ENCODE peak calls at places on chromosomes 4 and X, in eight cellular contexts. One of them, this sample, is unnamed.
A peak's percentile ranks its signal among the peaks of the same experiment; 100 is the strongest.

GRCh38 chrX:107135076-107135964 is 16.7 kb upstream of the RBM41 start:
- DNase-seq in Calu3: peak; percentile 61
- DNase-seq in lower lobe of right lung: no peak
- DNase-seq in hepatocyte: no peak
- DNase-seq in psoas muscle: no peak
- DNase-seq in vagina: no peak
- DNase-seq in GM13976: no peak
- DNase-seq in ovary: no peak
- DNase-seq in this sample: no peak

GRCh38 chrX:2642146-2642545 is 48.9 kb upstream of the CD99 start:
- DNase-seq in vagina: no peak
- DNase-seq in psoas muscle: no peak
- DNase-seq in lower lobe of right lung: no peak
- DNase-seq in hepatocyte: no peak
- DNase-seq in GM13976: no peak
- DNase-seq in Calu3: no peak
- DNase-seq in ovary: no peak
- DNase-seq in this sample: no peak

GRCh38 chrX:23952984-23953907 is 45.4 kb downstream of the CXorf58 start:
- DNase-seq in psoas muscle: no peak
- DNase-seq in ovary: no peak
- DNase-seq in lower lobe of right lung: no peak
- DNase-seq in GM13976: peak; percentile 64
- DNase-seq in Calu3: peak; percentile 1
- DNase-seq in vagina: no peak
- DNase-seq in hepatocyte: no peak
- DNase-seq in this sample: no peak

GRCh38 chr4:6999172-7000086 is 43.7 kb upstream of the TADA2B start:
- DNase-seq in vagina: no peak
- DNase-seq in psoas muscle: no peak
- DNase-seq in hepatocyte: no peak
- DNase-seq in lower lobe of right lung: no peak
- DNase-seq in GM13976: no peak
- DNase-seq in Calu3: peak; percentile 13
- DNase-seq in ovary: no peak
- DNase-seq in this sample: no peak

GRCh38 chr4:23959401-23960148 is 69.7 kb upstream of the PPARGC1A start:
- DNase-seq in Calu3: no peak
- DNase-seq in GM13976: no peak
- DNase-seq in psoas muscle: no peak
- DNase-seq in ovary: no peak
- DNase-seq in lower lobe of right lung: no peak
- DNase-seq in hepatocyte: no peak
- DNase-seq in vagina: no peak
- DNase-seq in this sample: no peak

GRCh38 chr4:52780627-52781354 is 29.6 kb upstream of the ERVMER34-1 start:
- DNase-seq in Calu3: no peak
- DNase-seq in lower lobe of right lung: no peak
- DNase-seq in ovary: no peak
- DNase-seq in GM13976: no peak
- DNase-seq in psoas muscle: no peak
- DNase-seq in vagina: no peak
- DNase-seq in hepatocyte: no peak
- DNase-seq in this sample: no peak

GRCh38 chr4:27010334-27010940 is 149.8 kb downstream of the STIM2 start:
- DNase-seq in GM13976: no peak
- DNase-seq in vagina: no peak
- DNase-seq in Calu3: peak; percentile 59
- DNase-seq in hepatocyte: peak; percentile 79
- DNase-seq in ovary: peak; percentile 54
- DNase-seq in lower lobe of right lung: peak; percentile 53
- DNase-seq in psoas muscle: peak; percentile 66
- DNase-seq in this sample: peak; percentile 46

GRCh38 chr4:53194727-53195126 is 171.1 kb downstream of the SCFD2 start:
- DNase-seq in vagina: no peak
- DNase-seq in ovary: no peak
- DNase-seq in GM13976: no peak
- DNase-seq in lower lobe of right lung: no peak
- DNase-seq in Calu3: no peak
- DNase-seq in psoas muscle: no peak
- DNase-seq in hepatocyte: no peak
- DNase-seq in this sample: no peak

GRCh38 chr4:113447695-113448265 is 313.8 kb downstream of the CAMK2D start:
- DNase-seq in vagina: no peak
- DNase-seq in psoas muscle: no peak
- DNase-seq in lower lobe of right lung: peak; percentile 63
- DNase-seq in ovary: peak; percentile 18
- DNase-seq in Calu3: no peak
- DNase-seq in GM13976: no peak
- DNase-seq in hepatocyte: no peak
- DNase-seq in this sample: no peak

GRCh38 chr4:77488882-77489281 is 116.7 kb upstream of the CXCL13 start:
- DNase-seq in vagina: no peak
- DNase-seq in lower lobe of right lung: no peak
- DNase-seq in GM13976: no peak
- DNase-seq in ovary: no peak
- DNase-seq in Calu3: no peak
- DNase-seq in psoas muscle: no peak
- DNase-seq in hepatocyte: no peak
- DNase-seq in this sample: no peak

GRCh38 chr4:86981789-86982188 is 47.0 kb downstream of the AFF1 start:
- DNase-seq in vagina: no peak
- DNase-seq in hepatocyte: no peak
- DNase-seq in psoas muscle: no peak
- DNase-seq in ovary: no peak
- DNase-seq in lower lobe of right lung: no peak
- DNase-seq in Calu3: no peak
- DNase-seq in GM13976: no peak
- DNase-seq in this sample: no peak

GRCh38 chr4:102319594-102319993 is 25.7 kb downstream of the SLC39A8 start:
- DNase-seq in hepatocyte: no peak
- DNase-seq in Calu3: no peak
- DNase-seq in GM13976: no peak
- DNase-seq in lower lobe of right lung: no peak
- DNase-seq in ovary: no peak
- DNase-seq in psoas muscle: no peak
- DNase-seq in vagina: no peak
- DNase-seq in this sample: no peak

GRCh38 chr4:168527560-168527959 is 30.7 kb downstream of the PALLD start:
- DNase-seq in ovary: no peak
- DNase-seq in GM13976: no peak
- DNase-seq in lower lobe of right lung: no peak
- DNase-seq in psoas muscle: no peak
- DNase-seq in Calu3: no peak
- DNase-seq in vagina: no peak
- DNase-seq in hepatocyte: no peak
- DNase-seq in this sample: no peak

GRCh38 chrX:80430826-80431501 is 10.7 kb downstream of the TENT5D start:
- DNase-seq in psoas muscle: no peak
- DNase-seq in ovary: no peak
- DNase-seq in lower lobe of right lung: no peak
- DNase-seq in vagina: no peak
- DNase-seq in GM13976: peak; percentile 0
- DNase-seq in Calu3: no peak
- DNase-seq in hepatocyte: no peak
- DNase-seq in this sample: no peak

GRCh38 chr4:111434581-111434980 is 710.7 kb upstream of the FAM241A start:
- DNase-seq in psoas muscle: no peak
- DNase-seq in GM13976: no peak
- DNase-seq in vagina: no peak
- DNase-seq in hepatocyte: no peak
- DNase-seq in lower lobe of right lung: no peak
- DNase-seq in ovary: no peak
- DNase-seq in Calu3: no peak
- DNase-seq in this sample: no peak

GRCh38 chr4:73885570-73886230 is 16.5 kb downstream of the CXCL1 start:
- DNase-seq in Calu3: no peak
- DNase-seq in lower lobe of right lung: no peak
- DNase-seq in psoas muscle: no peak
- DNase-seq in hepatocyte: no peak
- DNase-seq in ovary: no peak
- DNase-seq in vagina: no peak
- DNase-seq in GM13976: no peak
- DNase-seq in this sample: no peak

GRCh38 chrX:152641996-152642395 is 4.3 kb downstream of the GABRQ start:
- DNase-seq in Calu3: peak; percentile 21
- DNase-seq in vagina: peak; percentile 70
- DNase-seq in hepatocyte: peak; percentile 13
- DNase-seq in lower lobe of right lung: no peak
- DNase-seq in psoas muscle: no peak
- DNase-seq in GM13976: peak; percentile 33
- DNase-seq in ovary: no peak
- DNase-seq in this sample: no peak
- TF ChIP-seq CTCF in Calu3: no peak
- TF ChIP-seq CTCF in vagina: no peak
- TF ChIP-seq CTCF in hepatocyte: peak; percentile 15
- TF ChIP-seq CTCF in lower lobe of right lung: no peak
- TF ChIP-seq CTCF in psoas muscle: no peak
- TF ChIP-seq CTCF in GM13976: no peak
- TF ChIP-seq CTCF in ovary: no peak
- TF ChIP-seq CTCF in this sample: no peak

GRCh38 chrX:16725067-16725466 is 5.7 kb downstream of the SYAP1 start:
- DNase-seq in GM13976: no peak
- DNase-seq in hepatocyte: no peak
- DNase-seq in vagina: no peak
- DNase-seq in Calu3: no peak
- DNase-seq in ovary: no peak
- DNase-seq in psoas muscle: no peak
- DNase-seq in lower lobe of right lung: no peak
- DNase-seq in this sample: no peak

GRCh38 chrX:16733013-16733412 is 13.6 kb downstream of the SYAP1 start:
- DNase-seq in lower lobe of right lung: no peak
- DNase-seq in Calu3: no peak
- DNase-seq in psoas muscle: no peak
- DNase-seq in vagina: no peak
- DNase-seq in hepatocyte: no peak
- DNase-seq in GM13976: no peak
- DNase-seq in ovary: no peak
- DNase-seq in this sample: no peak

GRCh38 chrX:16727637-16728036 is 8.2 kb downstream of the SYAP1 start:
- DNase-seq in hepatocyte: no peak
- DNase-seq in Calu3: no peak
- DNase-seq in vagina: no peak
- DNase-seq in ovary: no peak
- DNase-seq in GM13976: no peak
- DNase-seq in psoas muscle: no peak
- DNase-seq in lower lobe of right lung: no peak
- DNase-seq in this sample: no peak

GRCh38 chrX:16730450-16730849 is 11.0 kb downstream of the SYAP1 start:
- DNase-seq in GM13976: no peak
- DNase-seq in psoas muscle: no peak
- DNase-seq in lower lobe of right lung: no peak
- DNase-seq in vagina: no peak
- DNase-seq in Calu3: no peak
- DNase-seq in ovary: no peak
- DNase-seq in hepatocyte: no peak
- DNase-seq in this sample: no peak
- TF ChIP-seq CTCF in GM13976: no peak
- TF ChIP-seq CTCF in psoas muscle: no peak
- TF ChIP-seq CTCF in lower lobe of right lung: no peak
- TF ChIP-seq CTCF in vagina: no peak
- TF ChIP-seq CTCF in Calu3: no peak
- TF ChIP-seq CTCF in ovary: no peak
- TF ChIP-seq CTCF in hepatocyte: no peak
- TF ChIP-seq CTCF in this sample: no peak

DNA sequence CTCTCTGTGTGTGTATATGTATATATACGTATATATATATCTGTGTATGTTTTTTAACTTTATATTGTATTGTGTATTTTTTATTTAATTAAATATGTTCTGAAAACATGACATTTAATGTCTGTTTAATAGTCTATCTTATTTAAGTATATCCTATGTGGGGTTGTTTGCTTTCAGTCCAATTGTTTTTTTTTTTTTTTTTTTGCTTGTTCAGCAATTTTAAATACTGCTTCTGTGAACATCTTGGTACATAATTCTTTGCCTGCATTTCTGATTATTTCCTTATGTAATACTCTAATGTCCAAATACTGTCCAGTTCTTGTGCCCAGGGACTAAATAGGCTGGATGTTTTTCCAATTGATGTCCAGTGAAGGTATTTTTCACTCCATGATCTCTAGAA is 45.1 kb upstream of the MAD2L1 start:
- DNase-seq in lower lobe of right lung: no peak
- DNase-seq in vagina: no peak
- DNase-seq in hepatocyte: no peak
- DNase-seq in Calu3: no peak
- DNase-seq in GM13976: no peak
- DNase-seq in ovary: no peak
- DNase-seq in psoas muscle: no peak
- DNase-seq in this sample: no peak
- TF ChIP-seq CTCF in lower lobe of right lung: no peak
- TF ChIP-seq CTCF in vagina: no peak
- TF ChIP-seq CTCF in hepatocyte: no peak
- TF ChIP-seq CTCF in Calu3: no peak
- TF ChIP-seq CTCF in GM13976: no peak
- TF ChIP-seq CTCF in ovary: no peak
- TF ChIP-seq CTCF in psoas muscle: no peak
- TF ChIP-seq CTCF in this sample: no peak

GRCh38 chr4:38678078-38678477 is 14.1 kb downstream of the KLF3 start:
- DNase-seq in lower lobe of right lung: no peak
- DNase-seq in ovary: no peak
- DNase-seq in vagina: no peak
- DNase-seq in psoas muscle: no peak
- DNase-seq in hepatocyte: no peak
- DNase-seq in GM13976: no peak
- DNase-seq in Calu3: no peak
- DNase-seq in this sample: no peak

GRCh38 chr4:38675167-38676121 is 11.4 kb downstream of the KLF3 start:
- DNase-seq in vagina: no peak
- DNase-seq in psoas muscle: peak; percentile 67
- DNase-seq in ovary: peak; percentile 73
- DNase-seq in GM13976: peak; percentile 70
- DNase-seq in lower lobe of right lung: peak; percentile 64
- DNase-seq in hepatocyte: peak; percentile 90
- DNase-seq in Calu3: peak; percentile 77
- DNase-seq in this sample: peak; percentile 78

GRCh38 chr4:38674206-38675144 is 10.5 kb downstream of the KLF3 start:
- DNase-seq in ovary: no peak
- DNase-seq in hepatocyte: peak; percentile 48
- DNase-seq in Calu3: peak; percentile 16
- DNase-seq in GM13976: no peak
- DNase-seq in vagina: no peak
- DNase-seq in psoas muscle: no peak
- DNase-seq in lower lobe of right lung: no peak
- DNase-seq in this sample: no peak

GRCh38 chr4:38677466-38677865 is 13.5 kb downstream of the KLF3 start:
- DNase-seq in vagina: no peak
- DNase-seq in GM13976: no peak
- DNase-seq in psoas muscle: no peak
- DNase-seq in hepatocyte: no peak
- DNase-seq in ovary: no peak
- DNase-seq in lower lobe of right lung: no peak
- DNase-seq in Calu3: no peak
- DNase-seq in this sample: no peak

DNA sequence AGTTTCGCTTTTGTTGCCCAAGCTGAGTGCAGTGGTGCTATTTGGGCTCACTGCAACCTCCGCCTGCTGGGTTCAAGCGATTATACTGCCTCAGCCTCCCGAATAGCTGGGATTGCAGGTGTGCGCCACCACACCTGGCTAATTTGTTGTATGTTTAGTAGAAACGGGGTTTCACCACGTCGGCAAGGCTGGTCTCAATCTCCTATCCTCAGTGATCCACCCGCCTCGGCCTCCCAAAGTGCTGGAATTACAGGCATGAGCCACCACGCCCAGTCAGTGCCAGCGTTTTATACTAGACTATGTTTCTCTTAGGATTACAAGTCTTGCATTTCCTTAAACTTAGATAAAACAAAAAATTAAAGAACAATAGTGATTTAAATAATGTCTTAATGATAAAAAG is 13.0 kb downstream of the KLF3 start:
- DNase-seq in hepatocyte: no peak
- DNase-seq in ovary: no peak
- DNase-seq in vagina: no peak
- DNase-seq in psoas muscle: no peak
- DNase-seq in lower lobe of right lung: no peak
- DNase-seq in Calu3: no peak
- DNase-seq in GM13976: no peak
- DNase-seq in this sample: no peak
- TF ChIP-seq CTCF in hepatocyte: no peak
- TF ChIP-seq CTCF in ovary: no peak
- TF ChIP-seq CTCF in vagina: no peak
- TF ChIP-seq CTCF in psoas muscle: no peak
- TF ChIP-seq CTCF in lower lobe of right lung: no peak
- TF ChIP-seq CTCF in Calu3: no peak
- TF ChIP-seq CTCF in GM13976: no peak
- TF ChIP-seq CTCF in this sample: no peak